ENCODE peak calls at places on chromosomes 5 and 9, in nine cellular contexts. G, E, U, I, C, V, P, S and F are unnamed samples. For H3K4me1, the result is how much of the 10 kb centered on the place peaks cover.

GRCh38 chr5:157290981-157291711 is 25.2 kb downstream of the CYFIP2 start:
- DNase-seq in C (no peak), G (no peak), S (no peak), E (no peak), I (no peak), P (peak), V (no peak), U (no peak), F (peak)

GRCh38 chr5:169581580-169582227 is 1.9 kb upstream of the SPDL1 start:
- DNase-seq in U (peak), P (peak), C (peak), I (peak), G (peak), S (no peak), V (peak), E (peak), F (peak)

GRCh38 chr9:133264235-133264764 is 10.7 kb downstream of the ABO start:
- DNase-seq in I (no peak), S (no peak), E (no peak), P (peak), U (no peak), V (no peak), C (no peak), G (no peak), F (no peak)

GRCh38 chr5:1174122-1174936 is 27.1 kb upstream of the SLC6A19 start:
- DNase-seq in S (peak), U (peak), I (peak), G (peak), V (no peak), C (peak), E (peak), P (peak), F (peak)

GRCh38 chr5:145568581-145568980 is 266.6 kb downstream of the PRELID2 start:
- DNase-seq in E (no peak), U (no peak), S (no peak), P (no peak), I (no peak), C (no peak), G (no peak), V (no peak), F (no peak)

GRCh38 chr9:72442212-72442607 is 77.2 kb upstream of the ZFAND5 start:
- DNase-seq in V (no peak), P (no peak), C (no peak), G (no peak), S (no peak), I (peak), E (peak), U (no peak), F (no peak)

GRCh38 chr5:78622302-78622971 is 26.1 kb downstream of the LHFPL2 start:
- DNase-seq in S (no peak), U (no peak), I (no peak), C (no peak), G (no peak), V (no peak), P (no peak), E (no peak), F (no peak)

GRCh38 chr5:77761606-77762005 is 14.5 kb downstream of the TBCA start:
- DNase-seq in U (no peak), C (no peak), G (no peak), S (no peak), V (no peak), E (no peak), P (no peak), I (no peak), F (no peak)

GRCh38 chr9:70405808-70406445 is 8.5 kb downstream of the KLF9 start:
- DNase-seq in C (no peak), E (no peak), U (no peak), I (no peak), P (peak), G (no peak), S (no peak), V (peak), F (no peak)

GRCh38 chr9:119318371-119318770 is 50.9 kb downstream of the BRINP1 start:
- DNase-seq in E (peak), S (no peak), G (no peak), P (no peak), V (no peak), I (no peak), U (no peak), C (no peak), F (no peak)

GRCh38 chr5:124557761-124558160 is 188.7 kb downstream of the ZNF608 start:
- DNase-seq in C (no peak), I (no peak), E (no peak), V (no peak), S (no peak), U (no peak), P (no peak), G (no peak), F (peak)

GRCh38 chr5:17258429-17258828 is 41.0 kb downstream of the BASP1 start:
- DNase-seq in E (no peak), I (no peak), G (no peak), P (no peak), S (no peak), U (no peak), V (no peak), C (no peak), F (no peak)

GRCh38 chr9:77649109-77649812 is 1.1 kb upstream of the GNA14 start:
- DNase-seq in V (no peak), U (no peak), I (peak), P (no peak), C (no peak), S (no peak), E (no peak), G (no peak), F (no peak)

GRCh38 chr5:171745602-171746001 is 40.0 kb upstream of the SMIM23 start:
- DNase-seq in U (no peak), I (no peak), G (no peak), P (no peak), V (no peak), C (no peak), E (no peak), S (no peak), F (peak)

GRCh38 chr5:163407034-163407652 is 30.3 kb upstream of the CCNG1 start:
- DNase-seq in E (no peak), P (no peak), G (no peak), U (no peak), C (no peak), I (no peak), V (no peak), S (no peak), F (no peak)

GRCh38 chr9:111481885-111482636 is 2.1 kb downstream of the ECPAS start:
- DNase-seq in G (no peak), V (no peak), P (peak), C (no peak), S (no peak), U (no peak), E (peak), I (no peak), F (no peak)

GRCh38 chr5:168324864-168325615 is 33.6 kb downstream of the WWC1 start:
- DNase-seq in U (no peak), V (no peak), C (no peak), P (peak), G (no peak), E (no peak), I (peak), S (no peak), F (no peak)

GRCh38 chr9:12667892-12668291 is 25.3 kb upstream of the TYRP1 start:
- DNase-seq in U (no peak), S (no peak), I (no peak), V (no peak), P (no peak), E (no peak), G (no peak), C (no peak), F (no peak)

GRCh38 chr9:101462558-101462957 is 27.0 kb upstream of the ALDOB start:
- DNase-seq in G (no peak), U (no peak), C (no peak), E (no peak), S (no peak), V (no peak), P (no peak), I (no peak), F (no peak)

GRCh38 chr9:107158321-107158720 is 124.8 kb upstream of the RAD23B start:
- DNase-seq in P (no peak), U (no peak), G (no peak), I (peak), V (no peak), C (no peak), S (no peak), E (no peak), F (no peak)

GRCh38 chr5:36232533-36232932 is 9.2 kb downstream of the NADK2 start:
- DNase-seq in C (no peak), S (no peak), P (no peak), I (no peak), U (no peak), V (no peak), E (no peak), G (no peak), F (no peak)

GRCh38 chr5:59189482-59189881 is 606.6 kb downstream of the RAB3C start:
- DNase-seq in G (no peak), P (no peak), V (no peak), C (no peak), U (no peak), E (no peak), I (no peak), S (no peak), F (no peak)

GRCh38 chr5:133149333-133149732 is 97.5 kb downstream of the HSPA4 start:
- DNase-seq in C (no peak), S (no peak), V (no peak), P (no peak), G (no peak), E (no peak), U (no peak), I (no peak), F (no peak)

GRCh38 chr5:62268239-62268638 is 37.8 kb upstream of the KIF2A start:
- DNase-seq in I (peak), S (no peak), G (no peak), V (no peak), E (peak), P (peak), U (no peak), C (no peak), F (peak)

GRCh38 chr5:119378075-119378699 is 22.4 kb downstream of the TNFAIP8 start:
- DNase-seq in G (no peak), P (no peak), E (no peak), V (no peak), C (no peak), U (no peak), I (no peak), S (no peak), F (no peak)

GRCh38 chr9:131951155-131951554 is 128.5 kb downstream of the MED27 start:
- DNase-seq in V (no peak), U (no peak), C (no peak), E (no peak), P (no peak), S (no peak), G (no peak), I (no peak), F (no peak)

GRCh38 chr9:131946169-131946568 is 133.5 kb downstream of the MED27 start:
- DNase-seq in I (no peak), U (no peak), V (no peak), C (no peak), E (no peak), S (no peak), G (no peak), P (no peak), F (no peak)

GRCh38 chr9:131950487-131950886 is 129.2 kb downstream of the MED27 start:
- DNase-seq in S (no peak), C (no peak), P (no peak), I (no peak), V (no peak), G (no peak), U (no peak), E (no peak), F (no peak)

GRCh38 chr9:131954299-131954698 is 125.4 kb downstream of the MED27 start:
- DNase-seq in G (no peak), C (no peak), I (peak), U (no peak), E (no peak), S (no peak), P (no peak), V (no peak), F (no peak)

DNA sequence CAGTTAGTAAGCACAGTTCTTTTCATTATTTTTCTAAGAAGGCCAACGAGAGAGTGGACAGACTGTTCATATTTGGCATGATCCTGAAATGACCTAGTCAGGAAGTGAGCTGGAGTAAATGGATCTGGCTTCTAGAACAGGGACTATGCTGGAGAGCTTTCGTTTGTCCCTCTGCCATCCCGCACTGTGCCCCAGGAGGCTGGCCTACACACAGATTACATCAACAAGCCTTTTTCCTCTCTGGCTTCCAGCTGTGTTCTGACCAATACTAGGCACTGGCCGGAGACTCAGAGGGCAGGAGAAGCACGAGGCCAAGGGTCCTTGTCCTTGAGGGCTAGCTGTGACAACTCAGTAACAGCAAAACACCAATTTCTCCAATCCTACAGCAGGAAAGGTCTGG is 127.8 kb downstream of the MED27 start:
- DNase-seq in P (no peak), S (peak), E (no peak), U (peak), C (peak), V (no peak), I (no peak), G (no peak), F (peak)
- TF ChIP-seq CTCF in P (no peak), S (no peak), E (no peak), U (no peak), C (no peak), V (no peak), I (no peak), G (no peak), F (no peak)

DNA sequence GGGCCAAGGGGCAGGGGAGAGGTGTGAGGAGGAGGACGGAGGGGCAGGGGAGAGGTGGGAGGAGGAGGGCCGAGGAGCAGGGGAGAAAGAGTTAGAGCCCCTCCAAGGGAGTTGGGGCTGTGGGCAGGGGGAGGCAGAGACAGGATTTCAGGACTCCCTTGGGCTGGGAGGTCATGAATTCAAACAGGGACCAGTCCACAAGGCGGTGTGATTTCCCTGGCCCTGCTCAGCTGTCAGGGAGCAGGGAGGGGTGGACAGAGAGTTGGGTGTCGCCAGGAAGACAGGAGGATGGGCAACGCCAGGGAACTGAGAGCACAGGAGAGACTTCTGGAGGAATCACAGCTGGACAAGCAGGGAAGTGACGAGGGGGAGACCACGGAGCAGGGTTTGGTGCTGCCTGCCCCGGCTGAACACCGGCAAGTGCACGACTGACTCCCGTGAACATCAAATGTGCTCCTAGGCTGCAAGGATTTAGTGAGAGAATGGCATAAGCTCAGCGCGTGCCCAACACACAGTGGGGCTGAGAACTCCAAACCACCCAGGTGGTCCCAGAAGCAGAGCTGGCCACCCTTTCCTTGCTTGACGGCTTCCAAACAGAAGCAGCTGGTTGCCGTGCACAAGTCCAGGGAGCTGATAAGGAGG is 17.8 kb upstream of the OLFM1 start:
- DNase-seq in V (no peak), U (no peak), S (no peak), P (no peak), I (no peak), C (no peak), E (no peak), G (no peak), F (no peak)
- H3K4me1 ChIP-seq in V (under half), U (under half), S (under half), P (under half), I (under half), C (under half), E (under half), G (under half), F (under half)

GRCh38 chr9:84435902-84436301 is 95.3 kb upstream of the SLC28A3 start:
- DNase-seq in C (no peak), I (no peak), S (no peak), V (no peak), G (no peak), U (no peak), E (no peak), P (no peak), F (peak)
- H3K27ac ChIP-seq in C (no peak), I (no peak), S (peak), V (no peak), G (no peak), U (peak), E (no peak), P (no peak), F (peak)

GRCh38 chr9:114263853-114264510 is 58.9 kb upstream of the ORM1 start:
- DNase-seq in P (no peak), U (no peak), V (peak), C (no peak), I (no peak), S (no peak), E (no peak), G (no peak), F (no peak)
- TF ChIP-seq CTCF in P (no peak), U (peak), V (no peak), C (peak), I (peak), S (peak), E (peak), G (no peak), F (no peak)

GRCh38 chr9:68507098-68507795 is 33.4 kb downstream of the TMEM252 start:
- DNase-seq in E (no peak), G (no peak), V (no peak), I (peak), P (no peak), C (no peak), S (no peak), U (no peak), F (no peak)

GRCh38 chr9:68508547-68508946 is 32.1 kb downstream of the TMEM252 start:
- DNase-seq in I (no peak), C (no peak), P (no peak), E (no peak), S (no peak), U (no peak), V (no peak), G (no peak), F (no peak)

GRCh38 chr9:68507796-68508145 is 32.9 kb downstream of the TMEM252 start:
- DNase-seq in I (no peak), C (no peak), V (no peak), S (no peak), E (no peak), U (no peak), G (no peak), P (no peak), F (no peak)

GRCh38 chr9:68502279-68502678 is 38.4 kb downstream of the TMEM252 start:
- DNase-seq in E (no peak), G (no peak), V (no peak), S (no peak), U (no peak), I (no peak), C (no peak), P (no peak), F (no peak)

DNA sequence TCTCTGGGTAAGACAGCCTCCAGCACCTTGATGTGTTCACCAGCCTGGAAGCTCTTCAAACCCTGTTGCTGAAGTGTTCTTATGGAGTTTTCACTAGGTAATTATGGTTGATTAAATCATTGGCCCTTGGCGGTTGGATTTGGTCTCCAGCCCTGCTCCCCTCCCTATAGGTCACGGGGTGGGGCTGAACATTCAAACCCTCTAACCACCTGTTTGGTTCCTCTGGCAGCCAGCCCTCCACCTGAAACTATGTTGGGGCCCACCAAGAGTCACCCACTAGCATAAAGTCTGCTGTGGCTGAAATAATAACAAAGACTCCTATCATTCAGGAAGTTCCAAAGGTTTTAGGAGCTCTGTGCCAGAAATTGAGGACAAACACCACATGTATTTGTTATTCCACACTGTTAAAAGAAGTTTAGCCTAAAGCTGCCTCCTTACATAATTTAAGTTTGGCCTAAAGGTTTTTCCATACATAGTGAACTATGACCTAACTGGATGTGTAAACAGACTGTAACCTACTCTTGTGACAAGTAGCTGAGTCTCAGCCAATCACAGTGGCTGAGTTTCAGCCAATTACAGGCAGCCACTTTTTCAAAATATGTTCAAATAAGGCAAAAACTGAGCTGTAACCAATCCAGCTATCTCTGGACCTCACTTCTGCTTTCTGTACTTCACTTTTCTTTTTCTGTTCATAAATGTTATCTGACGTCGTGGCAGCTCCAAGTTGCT is 34.8 kb downstream of the TMEM252 start:
- DNase-seq in E (no peak), U (no peak), I (no peak), G (no peak), V (no peak), S (no peak), C (no peak), P (no peak), F (no peak)
- H3K4me1 ChIP-seq in E (under half), U (half or more), I (under half), G (under half), V (under half), S (half or more), C (under half), P (under half), F (under half)

DNA sequence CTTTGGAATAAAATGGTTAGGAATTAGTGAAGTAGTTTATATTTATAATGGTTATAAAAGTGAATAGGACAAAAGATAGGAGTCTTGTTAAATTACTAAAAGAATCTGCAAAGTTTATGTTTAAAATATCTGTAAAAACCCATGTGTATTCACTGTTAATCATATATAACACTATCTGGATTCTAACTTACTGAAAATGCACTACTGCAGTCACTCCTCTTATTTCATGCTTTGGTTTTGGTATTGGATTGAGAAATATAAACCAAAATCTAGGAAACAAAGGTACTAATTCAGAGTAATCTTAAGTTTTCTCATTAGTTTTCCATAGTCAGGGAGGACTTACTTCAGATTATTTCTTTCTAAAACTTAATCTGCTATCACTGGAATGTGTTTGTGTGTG is 49.5 kb downstream of the ST8SIA4 start:
- DNase-seq in G (no peak), E (no peak), V (no peak), U (no peak), C (no peak), S (no peak), I (no peak), P (no peak), F (no peak)
- H3K27ac ChIP-seq in G (no peak), E (no peak), V (no peak), U (peak), C (no peak), S (peak), I (no peak), P (no peak), F (no peak)

GRCh38 chr5:117788596-117788995 is 1199.8 kb downstream of the DTWD2 start:
- DNase-seq in U (no peak), G (no peak), E (no peak), I (peak), P (no peak), S (no peak), C (no peak), V (no peak), F (no peak)
- TF ChIP-seq CTCF in U (no peak), G (no peak), E (no peak), I (peak), P (no peak), S (no peak), C (no peak), V (no peak), F (no peak)